ENCODE peak calls at places on chromosome X, in six cellular contexts. W, I, Y, S, P and T are unnamed samples.

GRCh38 chrX:2325076-2325784 is 175.5 kb downstream of the DHRSX start:
- DNase-seq in W (peak; percentile 84), I (peak; percentile 91), Y (no peak), S (no peak), P (no peak), T (no peak)

GRCh38 chrX:9947395-9947794 is 19.8 kb upstream of the CLDN34 start:
- DNase-seq in W (no peak), I (no peak), Y (no peak), S (no peak), P (no peak), T (no peak)

GRCh38 chrX:129585691-129586090 is 45.6 kb downstream of the OCRL start:
- DNase-seq in W (no peak), I (no peak), Y (no peak), S (no peak), P (no peak), T (no peak)

GRCh38 chrX:71183341-71183740 is 38.7 kb downstream of the NLGN3 start:
- DNase-seq in W (no peak), I (no peak), Y (no peak), S (no peak), P (no peak), T (no peak)

GRCh38 chrX:71282514-71283408 is 674 bp upstream of the NONO start:
- DNase-seq in W (no peak), I (no peak), Y (no peak), S (peak; percentile 4), P (no peak), T (no peak)

GRCh38 chrX:132634521-132634920 is 145.7 kb upstream of the MBNL3 start:
- DNase-seq in W (no peak), I (no peak), Y (no peak), S (peak; percentile 6), P (no peak), T (no peak)

GRCh38 chrX:76127341-76127740 is 45.5 kb upstream of the PBDC1 start:
- DNase-seq in W (no peak), I (peak; percentile 7), Y (no peak), S (no peak), P (no peak), T (peak; percentile 9)

GRCh38 chrX:67780694-67781109 is 236.9 kb downstream of the AR start:
- DNase-seq in W (peak; percentile 36), I (no peak), Y (no peak), S (no peak), P (no peak), T (peak; percentile 78)

GRCh38 chrX:1928805-1929204 is 313.9 kb downstream of the ASMT start:
- DNase-seq in W (no peak), I (no peak), Y (no peak), S (no peak), P (no peak), T (no peak)

GRCh38 chrX:64975989-64976672 is at the start of gene ZC4H2:
- DNase-seq in W (peak; percentile 75), I (peak; percentile 78), Y (peak; percentile 75), S (peak; percentile 59), P (peak; percentile 14), T (peak; percentile 69)